ENCODE peak calls at places on chromosomes 16 and 17, in nine cellular contexts. U is type B pancreatic cell; Z is stimulated activated CD4-positive, alpha-beta T cell treated with anti-CD3 and anti-CD28 coated beads, Interleukin-2, amount 100 ng/mL, for 48 hours; X is effector CD4-positive, alpha-beta T cell; W is HCT116; K is body of pancreas; D is NCI-H748 treated with DMSO at 0.1 percent for 48 hours; M is AG09309; C is psoas muscle. G is an unnamed sample.

GRCh38 chr17:78529251-78529650 is 47.9 kb downstream of the DNAH17 start:
- DNase-seq in U (no peak), Z (no peak), X (no peak), W (no peak), K (no peak), D (no peak), M (no peak), C (no peak), G (no peak)

GRCh38 chr16:4683255-4684029 is 9.9 kb upstream of the NUDT16L1 start:
- DNase-seq in U (no peak), Z (no peak), X (no peak), W (no peak), K (no peak), D (no peak), M (no peak), C (no peak), G (no peak)

GRCh38 chr17:77728022-77728671 is 230.4 kb upstream of the TNRC6C start:
- DNase-seq in U (peak; percentile 60), Z (no peak), X (no peak), W (peak; percentile 36), K (peak; percentile 18), D (peak; percentile 82), M (peak; percentile 11), C (peak; percentile 72), G (peak; percentile 76)

GRCh38 chr16:11742041-11742535 is 569 bp downstream of the TXNDC11 start:
- DNase-seq in U (peak; percentile 73), Z (peak; percentile 45), X (peak; percentile 22), W (no peak), K (peak; percentile 63), D (no peak), M (no peak), C (peak; percentile 80), G (peak; percentile 93)

GRCh38 chr17:62807812-62808575 is at the start of gene MARCHF10:
- DNase-seq in U (no peak), Z (peak; percentile 18), X (no peak), W (no peak), K (peak; percentile 62), D (peak; percentile 70), M (no peak), C (no peak), G (no peak)

GRCh38 chr16:5010576-5011329 is 23.0 kb downstream of the NAGPA start:
- DNase-seq in U (no peak), Z (no peak), X (no peak), W (no peak), K (no peak), D (no peak), M (no peak), C (no peak), G (no peak)

GRCh38 chr16:3961449-3961849 is 80.9 kb upstream of the CREBBP start:
- DNase-seq in U (no peak), Z (no peak), X (no peak), W (no peak), K (peak; percentile 73), D (no peak), M (no peak), C (peak; percentile 39), G (no peak)

GRCh38 chr17:64061157-64061898 is 40.9 kb upstream of the ICAM2 start:
- DNase-seq in U (no peak), Z (no peak), X (no peak), W (no peak), K (no peak), D (no peak), M (no peak), C (no peak), G (no peak)

GRCh38 chr16:2205967-2206313 is 686 bp downstream of the MLST8 start:
- DNase-seq in U (no peak), Z (no peak), X (no peak), W (no peak), K (no peak), D (no peak), M (no peak), C (peak; percentile 72), G (no peak)

GRCh38 chr16:25553711-25554436 is 137.9 kb upstream of the HS3ST4 start:
- DNase-seq in U (no peak), Z (no peak), X (no peak), W (no peak), K (peak; percentile 7), D (no peak), M (no peak), C (no peak), G (no peak)

GRCh38 chr17:67606471-67606870 is 111.3 kb upstream of the NOL11 start:
- DNase-seq in U (no peak), Z (no peak), X (no peak), W (no peak), K (peak; percentile 81), D (no peak), M (no peak), C (peak; percentile 58), G (peak; percentile 76)

GRCh38 chr17:1169471-1169908 is 10.3 kb downstream of the ABR start:
- DNase-seq in U (no peak), Z (no peak), X (no peak), W (no peak), K (no peak), D (no peak), M (no peak), C (no peak), G (no peak)

GRCh38 chr16:86823895-86824671 is 245.7 kb downstream of the FOXL1 start:
- DNase-seq in U (no peak), Z (no peak), X (no peak), W (no peak), K (no peak), D (no peak), M (peak; percentile 71), C (no peak), G (peak; percentile 82)

GRCh38 chr16:17921357-17921978 is 415.1 kb downstream of the NPIPA8 start:
- DNase-seq in U (no peak), Z (peak; percentile 54), X (peak; percentile 14), W (peak; percentile 48), K (peak; percentile 47), D (no peak), M (no peak), C (no peak), G (no peak)

GRCh38 chr16:68458551-68458950 is 10.2 kb upstream of the SMPD3 start:
- DNase-seq in U (no peak), Z (no peak), X (no peak), W (no peak), K (no peak), D (no peak), M (no peak), C (no peak), G (no peak)

GRCh38 chr17:78873519-78874340 is 29.3 kb downstream of the CEP295NL start:
- DNase-seq in U (no peak), Z (no peak), X (no peak), W (no peak), K (peak; percentile 94), D (no peak), M (no peak), C (peak; percentile 83), G (no peak)

GRCh38 chr17:36008998-36009665 is 7.8 kb upstream of the CCL15 start:
- DNase-seq in U (no peak), Z (peak; percentile 4), X (no peak), W (no peak), K (no peak), D (no peak), M (no peak), C (no peak), G (no peak)